ENCODE peak calls at places on chromosome 22, in five cellular contexts. V is PC-3, X is IMR-90, Z is body of pancreas, S is endothelial cell of umbilical vein. M is an unnamed sample.
A peak's percentile ranks its signal among the peaks of the same experiment; 100 is the strongest.

GRCh38 chr22:26553056-26553752 is 36.7 kb downstream of the TPST2 start:
- DNase-seq in V (peak; percentile 44), X (peak; percentile 94), Z (peak; percentile 84), S (peak; percentile 72), M (peak; percentile 14)

GRCh38 chr22:37211075-37211852 is 1.0 kb downstream of the SSTR3 start:
- DNase-seq in V (no peak), X (no peak), Z (no peak), S (no peak), M (no peak)

GRCh38 chr22:35970601-35971417 is 57.8 kb downstream of the RBFOX2 start:
- DNase-seq in V (peak; percentile 32), X (no peak), Z (no peak), S (no peak), M (peak; percentile 51)

GRCh38 chr22:29871684-29872083 is 11.3 kb upstream of the MTMR3 start:
- DNase-seq in V (no peak), X (no peak), Z (peak; percentile 20), S (no peak), M (peak; percentile 98)

GRCh38 chr22:17007852-17008731 is at the start of gene GAB4:
- DNase-seq in V (no peak), X (no peak), Z (no peak), S (no peak), M (no peak)

GRCh38 chr22:33811208-33811607 is 109.1 kb downstream of the LARGE1 start:
- DNase-seq in V (no peak), X (no peak), Z (no peak), S (no peak), M (no peak)

GRCh38 chr22:17077255-17077654 is 7.5 kb upstream of the IL17RA start:
- DNase-seq in V (peak; percentile 40), X (peak; percentile 88), Z (no peak), S (no peak), M (no peak)

GRCh38 chr22:37282385-37282677 is at the start of gene CYTH4:
- DNase-seq in V (peak; percentile 58), X (no peak), Z (peak; percentile 30), S (peak; percentile 28), M (no peak)

GRCh38 chr22:35212996-35213395 is 44.3 kb upstream of the HMGXB4 start:
- DNase-seq in V (no peak), X (no peak), Z (no peak), S (no peak), M (no peak)

GRCh38 chr22:28950567-28951411 is 67.4 kb downstream of the ZNRF3 start:
- DNase-seq in V (no peak), X (no peak), Z (no peak), S (no peak), M (no peak)

GRCh38 chr22:42548597-42549328 is 5.0 kb upstream of the SERHL2 start:
- DNase-seq in V (no peak), X (no peak), Z (no peak), S (no peak), M (no peak)

GRCh38 chr22:36395061-36395849 is 7.5 kb upstream of the MYH9 start:
- DNase-seq in V (peak; percentile 35), X (no peak), Z (peak; percentile 30), S (no peak), M (no peak)

GRCh38 chr22:30368420-30368819 is 11.6 kb downstream of the CCDC157 start:
- DNase-seq in V (no peak), X (peak; percentile 5), Z (no peak), S (no peak), M (no peak)

GRCh38 chr22:18104566-18104965 is 6.0 kb upstream of the TUBA8 start:
- DNase-seq in V (no peak), X (peak; percentile 26), Z (no peak), S (no peak), M (peak; percentile 52)

GRCh38 chr22:45686004-45686403 is 14.4 kb downstream of the ATXN10 start:
- DNase-seq in V (no peak), X (peak; percentile 78), Z (no peak), S (no peak), M (no peak)

GRCh38 chr22:50705851-50706351 is 32.1 kb upstream of the ACR start:
- DNase-seq in V (no peak), X (no peak), Z (no peak), S (no peak), M (no peak)

GRCh38 chr22:32644252-32645100 is 157.0 kb upstream of the TIMP3 start:
- DNase-seq in V (no peak), X (peak; percentile 59), Z (peak; percentile 56), S (no peak), M (no peak)

GRCh38 chr22:28969401-28970168 is 86.2 kb downstream of the ZNRF3 start:
- DNase-seq in V (no peak), X (no peak), Z (no peak), S (no peak), M (no peak)

GRCh38 chr22:30220338-30221009 is 26.1 kb downstream of the LIF start:
- DNase-seq in V (no peak), X (no peak), Z (no peak), S (no peak), M (no peak)

GRCh38 chr22:36385491-36386350 is 2.0 kb downstream of the MYH9 start:
- DNase-seq in V (peak; percentile 94), X (no peak), Z (peak; percentile 95), S (peak; percentile 30), M (peak; percentile 55)

GRCh38 chr22:20904980-20905355 is 12.2 kb upstream of the CRKL start:
- DNase-seq in V (peak; percentile 21), X (no peak), Z (no peak), S (no peak), M (no peak)

GRCh38 chr22:45009881-45010531 is at the start of gene PHF21B:
- DNase-seq in V (no peak), X (peak; percentile 22), Z (peak; percentile 41), S (peak; percentile 4), M (peak; percentile 91)

GRCh38 chr22:35947794-35948425 is 80.7 kb downstream of the RBFOX2 start:
- DNase-seq in V (peak; percentile 58), X (peak; percentile 77), Z (no peak), S (no peak), M (no peak)

GRCh38 chr22:33811686-33812085 is 108.6 kb downstream of the LARGE1 start:
- DNase-seq in V (no peak), X (peak; percentile 79), Z (peak; percentile 39), S (no peak), M (no peak)

GRCh38 chr22:41856484-41856883 is 23.6 kb downstream of the SREBF2 start:
- DNase-seq in V (no peak), X (no peak), Z (no peak), S (no peak), M (no peak)

GRCh38 chr22:21031545-21032036 is 770 bp downstream of the SLC7A4 start:
- DNase-seq in V (no peak), X (no peak), Z (no peak), S (no peak), M (no peak)

GRCh38 chr22:19673660-19674059 is 40.6 kb upstream of the SEPTIN5 start:
- DNase-seq in V (no peak), X (no peak), Z (no peak), S (no peak), M (no peak)
- TF ChIP-seq CTCF in V (no peak), X (no peak), Z (no peak), S (no peak), M (no peak)

DNA sequence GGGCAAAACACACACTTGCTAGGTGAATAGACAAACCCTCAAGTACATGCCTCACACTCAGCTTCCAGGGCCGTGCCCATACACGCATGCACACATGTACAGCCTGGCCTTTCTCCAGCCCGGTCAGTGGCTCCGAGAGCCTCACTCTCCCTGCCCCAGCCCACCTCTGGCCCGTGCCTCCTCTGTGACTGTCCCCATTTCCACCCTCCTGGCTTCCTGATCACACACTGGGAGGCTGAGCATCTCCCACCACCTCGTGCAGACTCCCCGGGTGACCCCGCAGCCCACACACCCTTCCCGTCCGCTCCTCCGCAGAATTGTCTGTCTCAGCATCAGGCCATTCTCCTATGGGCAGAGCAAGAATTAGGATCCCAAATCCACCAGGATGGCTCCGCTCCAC is 634.1 kb downstream of the TBC1D22A start:
- DNase-seq in V (no peak), X (no peak), Z (no peak), S (no peak), M (no peak)
- H3K4me1 ChIP-seq in V (peaks cover 11% of the 10 kb centered on the region), X (no peaks in the 10 kb centered on the region), Z (no peaks in the 10 kb centered on the region), S (no peaks in the 10 kb centered on the region), M (no peaks in the 10 kb centered on the region)

DNA sequence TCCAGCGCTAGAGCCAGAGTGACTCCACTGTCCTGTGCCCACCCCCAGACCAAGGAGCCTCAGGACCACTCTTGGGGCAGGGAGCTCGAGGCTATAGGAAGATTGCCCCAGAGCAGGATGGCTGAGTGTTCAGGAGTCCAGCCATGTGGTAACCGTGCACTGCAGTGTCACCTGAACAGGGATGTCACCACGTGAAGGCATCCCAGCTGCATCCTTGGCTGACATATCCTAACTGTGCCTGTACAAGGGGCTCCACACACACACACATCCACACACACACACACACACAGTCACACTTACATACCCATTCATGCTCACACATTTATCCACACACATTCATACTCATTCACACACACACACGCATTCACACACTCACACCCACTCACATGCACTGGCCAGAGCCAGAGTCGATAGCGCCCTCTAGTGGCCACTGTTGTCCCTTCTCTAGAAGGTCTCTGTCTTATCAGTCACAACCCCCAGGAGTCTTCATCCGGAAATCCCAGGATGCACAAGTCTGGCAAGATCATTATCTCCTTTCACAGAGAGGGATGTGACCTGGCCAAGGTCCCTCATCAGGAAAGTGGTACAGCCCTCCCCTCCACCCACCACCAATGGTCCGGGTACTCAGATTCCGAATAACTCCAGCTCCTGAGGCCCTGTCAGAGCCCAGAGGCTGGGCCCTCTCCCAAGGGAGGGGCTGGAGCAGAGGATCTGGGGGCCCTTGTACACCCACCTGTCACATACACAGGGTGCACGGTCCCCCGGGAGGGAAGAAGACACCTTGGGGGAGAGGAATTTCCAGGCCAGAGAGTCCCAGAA is 55.1 kb downstream of the IGLL5 start:
- DNase-seq in V (peak; percentile 66), X (peak; percentile 51), Z (peak; percentile 48), S (peak; percentile 41), M (peak; percentile 79)
- H3K4me3 ChIP-seq in V (no peak overlapping the region), X (no peak overlapping the region), Z (no peak overlapping the region), S (no peak overlapping the region), M (no peak overlapping the region)

DNA sequence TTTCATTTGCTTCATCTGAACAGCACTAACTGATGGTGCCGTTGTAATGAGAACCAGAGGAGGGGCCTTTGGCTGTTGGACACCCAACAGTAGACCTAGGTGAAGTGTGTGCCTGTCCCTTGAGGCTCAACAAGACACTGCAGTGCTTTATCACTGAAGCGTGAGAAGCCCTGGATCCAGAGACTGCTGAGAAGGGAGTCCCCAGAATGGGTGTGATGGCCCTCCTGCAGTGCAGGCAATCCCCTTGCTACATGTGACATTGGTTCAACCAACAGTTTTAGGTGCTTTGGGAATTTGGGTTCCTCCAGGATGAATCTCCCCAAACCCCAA is 125.6 kb downstream of the BRD1 start:
- DNase-seq in V (no peak), X (no peak), Z (no peak), S (no peak), M (no peak)
- TF ChIP-seq CTCF in V (no peak), X (no peak), Z (no peak), S (no peak), M (no peak)

DNA sequence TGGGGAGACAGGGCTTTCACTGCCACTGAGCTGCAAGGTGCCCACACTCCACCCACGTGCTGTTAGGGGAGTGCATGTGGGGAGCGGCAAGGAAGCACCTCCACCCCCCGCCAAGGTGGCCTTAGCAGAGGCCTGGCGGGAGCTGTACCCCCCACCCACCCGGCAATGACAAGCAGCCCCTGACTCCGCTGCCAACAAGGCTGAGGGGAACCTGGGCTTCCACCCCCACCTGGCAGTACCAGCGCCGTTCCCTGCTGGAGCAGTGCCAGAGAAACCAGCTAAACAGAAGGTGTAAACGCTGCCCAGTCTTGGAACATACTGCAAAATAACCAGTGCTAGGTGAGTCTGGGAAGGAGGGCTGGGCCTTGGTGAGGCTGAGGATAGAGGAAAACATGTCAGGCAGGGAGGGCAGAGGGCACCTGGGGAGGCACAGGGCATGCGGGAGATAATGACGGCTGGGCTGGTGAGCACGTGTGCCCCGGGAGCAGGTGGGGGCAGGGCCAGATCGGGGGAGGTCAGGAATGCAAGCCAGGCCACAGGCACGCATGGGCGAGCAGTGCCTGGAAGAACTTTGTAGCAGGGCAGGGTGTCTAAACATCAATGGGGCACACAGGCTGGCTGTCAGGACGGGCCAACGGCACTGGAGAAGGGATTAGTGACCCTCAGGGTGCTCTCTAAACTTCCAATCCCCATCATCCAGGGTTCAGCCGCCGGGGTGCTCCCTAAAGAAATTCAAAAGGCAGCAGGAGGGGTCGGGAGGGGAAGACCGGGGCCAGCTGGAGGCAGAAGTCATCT is 6.6 kb downstream of the CERK start:
- DNase-seq in V (no peak), X (no peak), Z (peak; percentile 93), S (no peak), M (no peak)
- H3K4me1 ChIP-seq in V (no peaks in the 10 kb centered on the region), X (peaks cover 33% of the 10 kb centered on the region), Z (peaks cover 90% of the 10 kb centered on the region), S (peaks cover 25% of the 10 kb centered on the region), M (peaks cover 21% of the 10 kb centered on the region)

M was measured in A673.